ENCODE peak calls at places on chromosomes 5 and 9, in nine cellular contexts. V, R, H, O, Z, E, I, G and T are unnamed samples.

GRCh38 chr5:126172812-126173211 is 250.4 kb upstream of the GRAMD2B start:
- DNase-seq in E (no peak), H (no peak), Z (no peak), V (no peak), R (no peak), O (no peak), I (no peak), G (no peak), T (no peak)

GRCh38 chr9:3332802-3333201 is 193.0 kb downstream of the RFX3 start:
- DNase-seq in Z (no peak), O (no peak), V (no peak), I (no peak), H (no peak), E (peak), R (no peak), G (no peak), T (no peak)

GRCh38 chr5:128408622-128409021 is 129.4 kb downstream of the FBN2 start:
- DNase-seq in I (no peak), V (no peak), O (no peak), G (peak), H (no peak), R (no peak), E (no peak), Z (no peak), T (no peak)

GRCh38 chr5:181064987-181065386 is 24.9 kb downstream of the BTNL9 start:
- DNase-seq in Z (peak), E (no peak), H (no peak), O (no peak), I (no peak), V (no peak), G (no peak), R (no peak), T (no peak)

GRCh38 chr9:112072721-112073553 is 102.2 kb downstream of the SUSD1 start:
- DNase-seq in R (peak), O (no peak), V (peak), E (no peak), H (no peak), Z (no peak), G (peak), I (no peak), T (no peak)

GRCh38 chr5:134132372-134133212 is 18.1 kb downstream of the TCF7 start:
- DNase-seq in V (no peak), I (peak), G (no peak), Z (peak), E (no peak), H (peak), R (no peak), O (no peak), T (no peak)

GRCh38 chr9:115118471-115119156 is 657 bp upstream of the TNC start:
- DNase-seq in H (no peak), V (peak), O (peak), I (no peak), R (peak), G (peak), Z (no peak), E (peak), T (peak)

GRCh38 chr5:64599226-64599625 is 91.1 kb upstream of the SHISAL2B start:
- DNase-seq in G (no peak), E (no peak), H (no peak), I (no peak), V (no peak), O (no peak), Z (no peak), R (no peak), T (no peak)

GRCh38 chr9:114156658-114157421 is 1.5 kb downstream of the COL27A1 start:
- DNase-seq in Z (no peak), V (peak), E (peak), G (peak), R (peak), O (peak), H (no peak), I (no peak), T (peak)

GRCh38 chr9:21841133-21841532 is 38.7 kb downstream of the MTAP start:
- DNase-seq in G (no peak), H (no peak), E (no peak), I (no peak), R (no peak), O (no peak), V (no peak), Z (no peak), T (no peak)

GRCh38 chr9:130327781-130328348 is 62.3 kb downstream of the HMCN2 start:
- DNase-seq in I (no peak), O (peak), G (peak), H (no peak), R (no peak), V (peak), E (no peak), Z (no peak), T (peak)

GRCh38 chr9:36319183-36319582 is 60.9 kb upstream of the GNE start:
- DNase-seq in O (no peak), E (no peak), R (no peak), H (no peak), Z (no peak), I (no peak), V (no peak), G (no peak), T (no peak)

GRCh38 chr9:36320457-36320856 is 62.2 kb upstream of the GNE start:
- DNase-seq in O (peak), E (no peak), R (peak), Z (no peak), H (no peak), I (no peak), V (no peak), G (no peak), T (no peak)

GRCh38 chr9:36317766-36318165 is 59.5 kb upstream of the GNE start:
- DNase-seq in O (peak), G (no peak), I (no peak), V (no peak), H (no peak), Z (no peak), E (no peak), R (peak), T (no peak)

GRCh38 chr9:36318212-36318802 is 60.1 kb upstream of the GNE start:
- DNase-seq in I (no peak), H (no peak), G (no peak), V (no peak), R (no peak), O (no peak), Z (no peak), E (no peak), T (no peak)

GRCh38 chr9:36319806-36320205 is 61.6 kb upstream of the GNE start:
- DNase-seq in G (no peak), Z (no peak), R (peak), V (no peak), I (no peak), H (no peak), O (no peak), E (no peak), T (no peak)
- H3K27ac ChIP-seq in G (no peak), Z (no peak), R (peak), V (no peak), I (no peak), H (no peak), O (no peak), E (no peak), T (no peak)

DNA sequence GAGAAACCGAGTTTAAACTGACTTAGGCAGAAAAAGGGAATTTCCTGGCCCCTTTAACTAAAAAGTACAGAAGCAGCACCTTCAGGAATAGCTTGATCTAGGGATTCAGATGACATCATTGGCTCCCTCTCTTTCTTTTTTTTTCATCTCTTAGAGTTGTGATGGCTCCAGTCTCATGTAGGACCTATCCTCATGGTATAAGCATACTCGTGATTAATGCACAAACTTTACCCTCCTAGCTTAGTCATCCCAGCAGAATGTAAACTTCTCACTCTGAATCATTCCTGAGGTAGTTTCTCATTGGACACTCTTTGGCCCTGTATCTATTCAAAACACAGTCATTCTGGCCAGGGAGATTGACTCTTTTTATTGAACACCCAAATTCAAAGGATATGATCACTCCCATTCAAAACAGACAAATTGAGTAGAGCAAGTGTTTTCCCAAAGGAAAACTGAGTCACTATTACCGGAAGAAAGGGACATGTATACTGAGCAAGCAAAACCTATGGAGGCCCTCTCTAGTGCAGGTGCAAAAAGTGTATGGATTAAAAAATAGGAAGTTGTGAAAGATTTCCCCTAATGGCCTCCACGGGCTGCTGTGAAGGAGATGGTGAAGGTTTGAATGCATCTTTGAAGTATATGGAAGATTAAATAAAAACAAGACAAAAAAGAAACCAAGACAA is 27.6 kb upstream of the SMIM23 start:
- DNase-seq in E (no peak), G (peak), Z (no peak), H (no peak), R (peak), V (peak), O (peak), I (no peak), T (no peak)
- H3K27ac ChIP-seq in E (no peak), G (peak), Z (no peak), H (no peak), R (peak), V (peak), O (no peak), I (no peak), T (no peak)

GRCh38 chr5:60823574-60823973 is 20.5 kb downstream of the ELOVL7 start:
- DNase-seq in I (no peak), Z (no peak), V (no peak), E (no peak), O (no peak), G (no peak), R (no peak), H (no peak), T (no peak)
- H3K27ac ChIP-seq in I (no peak), Z (no peak), V (no peak), E (no peak), O (no peak), G (no peak), R (no peak), H (no peak), T (no peak)

DNA sequence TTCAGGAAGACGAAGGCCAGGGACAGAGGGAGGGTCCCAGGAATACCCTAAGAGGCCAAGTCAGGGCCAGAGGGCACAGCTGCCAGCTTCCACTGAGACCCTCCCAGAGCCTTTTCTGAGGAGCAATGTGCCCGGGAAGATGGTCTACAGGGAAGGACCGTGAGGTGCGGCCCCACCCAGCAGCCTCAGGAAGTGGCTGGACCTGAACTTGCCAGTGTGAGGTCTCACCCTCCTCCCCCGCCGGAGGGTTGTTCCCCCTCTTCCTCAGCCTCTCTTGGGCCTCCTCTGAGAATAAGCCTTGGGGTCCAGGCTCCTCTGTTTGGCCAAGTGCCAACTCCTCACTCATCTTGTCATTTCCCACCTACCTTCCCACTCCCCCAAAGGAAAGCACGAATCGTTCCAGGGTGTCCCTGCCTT is 13.4 kb upstream of the SLC25A51 start:
- DNase-seq in H (no peak), I (no peak), R (no peak), E (no peak), V (no peak), O (no peak), G (no peak), Z (no peak), T (no peak)
- H3K27ac ChIP-seq in H (no peak), I (no peak), R (no peak), E (no peak), V (peak), O (peak), G (no peak), Z (no peak), T (peak)

GRCh38 chr9:10858817-10859216 is 246.0 kb upstream of the PTPRD start:
- DNase-seq in I (no peak), R (no peak), V (no peak), O (no peak), E (no peak), G (no peak), Z (no peak), H (no peak), T (no peak)
- H3K27ac ChIP-seq in I (no peak), R (no peak), V (no peak), O (no peak), E (no peak), G (no peak), Z (no peak), H (no peak), T (no peak)

DNA sequence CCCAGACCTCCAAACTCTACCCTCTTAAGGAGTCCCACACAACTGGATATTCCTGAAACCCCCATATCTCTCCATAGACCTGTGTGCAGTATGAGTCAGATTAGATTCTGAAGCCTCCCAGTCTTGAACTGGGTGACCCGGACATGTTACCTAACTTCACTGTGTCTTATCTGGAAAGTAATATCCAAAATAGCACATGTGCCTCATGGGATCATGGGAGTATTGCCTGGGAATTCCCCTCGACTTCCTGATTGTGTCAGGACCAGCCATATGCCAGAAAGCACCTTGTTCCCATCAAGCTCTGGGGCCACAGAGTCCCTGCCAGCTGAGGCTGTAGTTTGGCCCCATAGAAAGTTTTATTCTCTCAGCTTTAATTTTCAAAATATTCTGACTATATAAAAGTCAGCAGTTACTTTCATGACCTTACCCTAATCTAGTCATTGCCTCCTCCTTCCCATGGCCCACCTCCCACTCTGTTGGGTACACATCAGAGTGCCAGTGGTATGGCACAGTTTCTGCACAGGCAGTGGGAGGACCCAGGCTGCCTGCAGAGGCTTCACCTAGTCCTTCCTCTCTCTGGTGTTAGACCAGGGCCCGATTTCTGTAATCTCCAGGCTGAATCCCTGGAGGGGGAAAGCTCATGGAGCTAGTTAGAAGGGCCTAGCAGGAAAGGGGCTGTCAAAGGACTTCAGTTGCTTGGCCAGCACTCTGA is 19.5 kb upstream of the B4GALT1 start:
- DNase-seq in E (no peak), V (no peak), Z (no peak), G (no peak), I (no peak), R (peak), O (peak), H (no peak), T (no peak)
- H3K27ac ChIP-seq in E (no peak), V (no peak), Z (no peak), G (no peak), I (no peak), R (no peak), O (peak), H (no peak), T (no peak)

GRCh38 chr5:72328172-72328571 is 8.0 kb downstream of the PTCD2 start:
- DNase-seq in G (peak), R (peak), Z (no peak), E (no peak), H (no peak), V (peak), I (no peak), O (peak), T (no peak)
- H3K27ac ChIP-seq in G (no peak), R (no peak), Z (no peak), E (no peak), H (no peak), V (peak), I (no peak), O (peak), T (no peak)

DNA sequence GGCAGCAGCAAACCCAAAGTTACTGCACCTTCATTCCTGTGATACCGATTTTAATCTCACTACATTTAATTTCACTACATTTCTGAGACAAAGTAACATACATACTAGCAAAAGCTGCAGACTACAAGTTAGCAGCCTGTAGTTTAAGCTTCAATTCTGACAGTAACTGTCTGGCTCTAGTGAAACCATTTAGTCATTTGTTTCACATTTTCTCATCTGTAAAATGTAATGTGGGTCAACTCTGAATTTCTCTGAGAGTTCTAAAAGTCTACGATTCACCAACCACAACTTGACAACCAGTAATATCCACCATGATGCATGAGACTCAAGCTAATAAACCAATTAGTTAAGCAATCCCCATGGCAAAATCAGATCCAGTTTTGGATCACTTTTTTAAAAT is 408.9 kb downstream of the PDE4D start:
- DNase-seq in E (no peak), V (peak), Z (no peak), R (peak), O (no peak), G (no peak), H (no peak), I (no peak), T (no peak)
- H3K27ac ChIP-seq in E (no peak), V (no peak), Z (no peak), R (no peak), O (no peak), G (peak), H (no peak), I (no peak), T (no peak)

GRCh38 chr9:9901624-9902023 is 711.2 kb downstream of the PTPRD start:
- DNase-seq in V (no peak), I (no peak), H (no peak), R (no peak), E (no peak), Z (peak), G (no peak), O (no peak), T (no peak)
- H3K27ac ChIP-seq in V (no peak), I (no peak), H (no peak), R (no peak), E (no peak), Z (peak), G (no peak), O (no peak), T (no peak)